ENCODE peak calls at places on chromosomes 11 and 22, in ten cellular contexts. U, H, G, K, Z, A, Y, T, C and B are unnamed samples.

GRCh38 chr11:45233121-45233803 is 52.9 kb downstream of the SYT13 start:
- DNase-seq in K (peak; percentile 65), A (peak; percentile 66), C (peak; percentile 78), H (peak; percentile 61), U (peak; percentile 78), T (peak; percentile 85), G (peak; percentile 66), Z (peak; percentile 37), Y (peak; percentile 87), B (no peak)

GRCh38 chr11:117815262-117815803 is 9.2 kb downstream of the FXYD2 start:
- DNase-seq in K (peak; percentile 87), G (no peak), Y (no peak), C (no peak), U (peak; percentile 55), T (peak; percentile 54), H (no peak), A (no peak), Z (no peak), B (peak; percentile 70)

GRCh38 chr11:76102772-76103171 is 103.5 kb downstream of the WNT11 start:
- DNase-seq in Z (peak; percentile 51), H (no peak), G (peak; percentile 36), U (peak; percentile 35), C (no peak), T (no peak), Y (no peak), K (no peak), A (peak; percentile 59), B (no peak)

GRCh38 chr11:32870676-32871075 is 21.9 kb upstream of the QSER1 start:
- DNase-seq in A (no peak), G (no peak), K (peak; percentile 48), H (peak; percentile 40), T (no peak), Y (no peak), Z (no peak), C (no peak), U (no peak), B (peak; percentile 32)

GRCh38 chr11:78032090-78032489 is 9.0 kb upstream of the KCTD14 start:
- DNase-seq in H (no peak), T (peak; percentile 69), A (no peak), Y (no peak), C (no peak), Z (no peak), G (no peak), K (no peak), U (no peak), B (no peak)

GRCh38 chr22:26502688-26503561 is 9.3 kb downstream of the TFIP11 start:
- DNase-seq in C (no peak), G (peak; percentile 41), U (peak; percentile 55), Z (peak; percentile 51), Y (no peak), A (peak; percentile 29), T (no peak), H (peak; percentile 37), K (peak; percentile 78), B (peak; percentile 41)

GRCh38 chr11:118910309-118911112 is 15.2 kb downstream of the BCL9L start:
- DNase-seq in G (peak; percentile 63), C (peak; percentile 82), A (peak; percentile 77), Z (peak; percentile 92), Y (peak; percentile 93), H (peak; percentile 75), U (peak; percentile 67), T (peak; percentile 82), K (peak; percentile 83), B (no peak)

GRCh38 chr11:72609045-72609444 is 65.2 kb downstream of the PDE2A start:
- DNase-seq in C (no peak), A (no peak), Y (no peak), Z (peak; percentile 30), K (no peak), U (no peak), T (no peak), G (no peak), H (peak; percentile 36), B (no peak)

GRCh38 chr22:39291501-39291900 is 27.9 kb downstream of the RPL3 start:
- DNase-seq in C (no peak), A (no peak), G (no peak), Z (no peak), T (no peak), K (no peak), H (no peak), Y (no peak), U (no peak), B (no peak)

GRCh38 chr11:76735841-76736240 is 47.3 kb upstream of the TSKU start:
- DNase-seq in A (no peak), Z (no peak), Y (peak; percentile 45), T (no peak), K (no peak), H (no peak), U (no peak), C (no peak), G (no peak), B (no peak)

GRCh38 chr11:42593426-42593825 is 718.4 kb upstream of the API5 start:
- DNase-seq in G (no peak), H (no peak), U (no peak), Z (no peak), C (no peak), T (no peak), K (no peak), A (no peak), Y (no peak), B (no peak)

GRCh38 chr22:36335621-36336020 is 52.1 kb downstream of the MYH9 start:
- DNase-seq in Z (no peak), Y (no peak), T (no peak), C (no peak), G (no peak), U (no peak), H (no peak), A (no peak), K (no peak), B (peak; percentile 47)
- H3K4me1 ChIP-seq in Z (peaks cover 67% of the 10 kb centered on the region), Y (peaks cover 15% of the 10 kb centered on the region), T (peaks cover 63% of the 10 kb centered on the region), C (peaks cover 38% of the 10 kb centered on the region), G (peaks cover 100% of the 10 kb centered on the region), U (peaks cover 79% of the 10 kb centered on the region), H (peaks cover 92% of the 10 kb centered on the region), A (peaks cover 100% of the 10 kb centered on the region), K (peaks cover 99% of the 10 kb centered on the region), B (peaks cover 98% of the 10 kb centered on the region)

DNA sequence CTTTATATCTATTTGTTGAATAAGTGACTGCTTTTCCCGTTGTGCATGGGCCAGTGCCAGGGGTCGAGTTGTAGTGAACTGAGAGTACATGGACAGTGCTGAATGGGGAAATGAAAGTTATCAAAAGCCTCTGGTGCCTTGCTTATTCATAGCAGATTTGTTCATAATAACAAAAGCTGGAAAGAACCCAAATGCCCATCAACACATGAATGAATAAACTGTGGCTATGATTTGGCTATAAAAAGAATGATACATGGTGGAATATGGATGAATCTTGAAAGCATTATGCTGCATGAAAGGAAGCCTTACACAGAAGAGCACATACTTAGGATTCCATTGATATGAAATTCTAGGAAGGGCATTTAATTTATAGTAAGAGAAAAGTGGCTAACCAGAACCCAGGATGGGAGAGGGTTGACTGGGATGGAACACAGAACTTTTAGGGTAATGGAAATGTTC is 42.6 kb downstream of the PACS1 start:
- DNase-seq in A (no peak), C (no peak), G (peak; percentile 17), U (peak; percentile 34), H (peak; percentile 70), T (no peak), Z (peak; percentile 76), Y (no peak), K (no peak), B (no peak)
- H3K4me3 ChIP-seq in A (no peak overlapping the region), C (no peak overlapping the region), G (no peak overlapping the region), U (no peak overlapping the region), H (peak overlapping the region; percentile 9), T (no peak overlapping the region), Z (no peak overlapping the region), Y (no peak overlapping the region), K (no peak overlapping the region), B (no peak overlapping the region)

GRCh38 chr11:47271961-47272661 is 2.2 kb downstream of the MADD start:
- DNase-seq in G (peak; percentile 51), T (no peak), H (no peak), U (peak; percentile 60), A (peak; percentile 50), Y (no peak), Z (no peak), K (no peak), C (no peak), B (no peak)
- H3K27ac ChIP-seq in G (peak overlapping the region; percentile 99), T (peak overlapping the region; percentile 10), H (no peak overlapping the region), U (peak overlapping the region; percentile 94), A (peak overlapping the region; percentile 98), Y (no peak overlapping the region), Z (no peak overlapping the region), K (peak overlapping the region; percentile 58), C (peak overlapping the region; percentile 97), B (peak overlapping the region; percentile 95)

DNA sequence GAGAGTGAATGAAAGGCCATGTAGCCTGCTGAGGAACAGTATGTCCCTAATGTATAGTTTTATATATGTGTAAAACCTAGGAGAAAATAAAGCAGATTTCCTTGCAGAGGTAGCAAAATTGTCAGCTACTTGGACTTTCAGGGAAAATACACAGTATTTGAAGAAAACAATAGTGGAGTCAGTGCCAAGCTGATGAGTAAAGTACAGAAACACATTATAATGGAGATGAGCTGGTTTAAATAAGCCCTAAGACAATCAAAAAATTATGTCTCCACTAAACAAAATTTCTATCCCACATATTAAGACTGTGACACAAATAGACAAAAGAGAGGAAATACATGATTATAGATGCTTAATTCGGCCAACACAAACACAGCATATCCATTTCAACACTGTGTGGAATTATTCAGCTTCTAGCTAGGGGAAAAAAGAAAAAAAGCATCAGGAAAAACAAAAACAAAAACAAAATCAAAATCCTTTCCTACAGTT is 76.0 kb downstream of the MAML2 start:
- DNase-seq in T (no peak), C (no peak), G (no peak), H (no peak), K (no peak), Y (no peak), A (no peak), U (no peak), Z (no peak), B (no peak)
- H3K4me1 ChIP-seq in T (no peaks in the 10 kb centered on the region), C (peaks cover 11% of the 10 kb centered on the region), G (peaks cover 59% of the 10 kb centered on the region), H (peaks cover 15% of the 10 kb centered on the region), K (peaks cover 57% of the 10 kb centered on the region), Y (peaks cover 7% of the 10 kb centered on the region), A (peaks cover 45% of the 10 kb centered on the region), U (no peaks in the 10 kb centered on the region), Z (peaks cover 17% of the 10 kb centered on the region), B (peaks cover 27% of the 10 kb centered on the region)

GRCh38 chr11:12505183-12505582 is 127.8 kb downstream of the PARVA start:
- DNase-seq in H (no peak), K (no peak), G (no peak), C (no peak), A (no peak), U (no peak), T (no peak), Y (no peak), Z (no peak), B (no peak)

GRCh38 chr11:12506502-12506921 is 129.1 kb downstream of the PARVA start:
- DNase-seq in T (no peak), Z (peak; percentile 59), A (no peak), C (no peak), U (no peak), G (no peak), H (no peak), Y (no peak), K (no peak), B (no peak)

GRCh38 chr11:12507391-12507790 is 130.0 kb downstream of the PARVA start:
- DNase-seq in A (no peak), H (no peak), C (no peak), Y (no peak), T (no peak), G (no peak), U (no peak), Z (no peak), K (no peak), B (no peak)

GRCh38 chr11:12509371-12509770 is 132.0 kb downstream of the PARVA start:
- DNase-seq in U (no peak), K (no peak), Z (no peak), H (no peak), C (no peak), A (no peak), T (no peak), Y (no peak), G (no peak), B (no peak)

GRCh38 chr11:12508151-12508740 is 130.9 kb downstream of the PARVA start:
- DNase-seq in H (no peak), K (no peak), C (peak; percentile 37), Y (no peak), T (no peak), U (no peak), A (peak; percentile 38), Z (peak; percentile 75), G (peak; percentile 34), B (no peak)
- H3K4me3 ChIP-seq in H (no peak overlapping the region), K (no peak overlapping the region), C (no peak overlapping the region), Y (no peak overlapping the region), T (no peak overlapping the region), U (no peak overlapping the region), A (no peak overlapping the region), Z (no peak overlapping the region), G (no peak overlapping the region), B (no peak overlapping the region)